ENCODE peak calls at places on chromosome 3, in four cellular contexts. One of them, this sample, is unnamed.

GRCh38 chr3:53023072-53023823 is 22.6 kb downstream of the SFMBT1 start:
- DNase-seq in kidney: no peak
- DNase-seq in stomach: no peak
- DNase-seq in heart right ventricle: no peak
- DNase-seq in this sample: no peak

GRCh38 chr3:14879161-14879888 is 60.6 kb downstream of the FGD5 start:
- DNase-seq in stomach: no peak
- DNase-seq in heart right ventricle: no peak
- DNase-seq in kidney: peak
- DNase-seq in this sample: no peak

GRCh38 chr3:186032321-186032720 is 76.6 kb downstream of the ETV5 start:
- DNase-seq in heart right ventricle: no peak
- DNase-seq in stomach: no peak
- DNase-seq in kidney: no peak
- DNase-seq in this sample: no peak

GRCh38 chr3:10599017-10599416 is 93.6 kb upstream of the ATP2B2 start:
- DNase-seq in stomach: no peak
- DNase-seq in kidney: no peak
- DNase-seq in heart right ventricle: no peak
- DNase-seq in this sample: no peak

GRCh38 chr3:119604878-119605277 is 7.2 kb downstream of the PLA1A start:
- DNase-seq in kidney: no peak
- DNase-seq in heart right ventricle: no peak
- DNase-seq in stomach: no peak
- DNase-seq in this sample: no peak

GRCh38 chr3:125132815-125133214 is 77.0 kb upstream of the HEG1 start:
- DNase-seq in stomach: no peak
- DNase-seq in heart right ventricle: no peak
- DNase-seq in kidney: no peak
- DNase-seq in this sample: no peak

GRCh38 chr3:70558955-70559354 is 246.5 kb upstream of the MDFIC2 start:
- DNase-seq in stomach: no peak
- DNase-seq in kidney: no peak
- DNase-seq in heart right ventricle: no peak
- DNase-seq in this sample: no peak

GRCh38 chr3:33312361-33312760 is 35.1 kb downstream of the FBXL2 start:
- DNase-seq in stomach: no peak
- DNase-seq in kidney: no peak
- DNase-seq in heart right ventricle: no peak
- DNase-seq in this sample: no peak

GRCh38 chr3:21436846-21437245 is 314.2 kb downstream of the ZNF385D start:
- DNase-seq in stomach: no peak
- DNase-seq in kidney: no peak
- DNase-seq in heart right ventricle: no peak
- DNase-seq in this sample: no peak

GRCh38 chr3:53588122-53588521 is 93.7 kb downstream of the CACNA1D start:
- DNase-seq in kidney: no peak
- DNase-seq in stomach: no peak
- DNase-seq in heart right ventricle: no peak
- DNase-seq in this sample: no peak

GRCh38 chr3:46361408-46362283 is 7.7 kb downstream of the CCR2 start:
- DNase-seq in stomach: no peak
- DNase-seq in heart right ventricle: no peak
- DNase-seq in kidney: no peak
- DNase-seq in this sample: no peak

GRCh38 chr3:133895208-133896001 is at the start of gene RAB6B:
- DNase-seq in kidney: peak
- DNase-seq in heart right ventricle: peak
- DNase-seq in stomach: no peak
- DNase-seq in this sample: peak

GRCh38 chr3:129929383-129929782 is 35.9 kb upstream of the TMCC1 start:
- DNase-seq in stomach: no peak
- DNase-seq in heart right ventricle: no peak
- DNase-seq in kidney: no peak
- DNase-seq in this sample: no peak

GRCh38 chr3:111956995-111957736 is 21.7 kb upstream of the ABHD10 start:
- DNase-seq in stomach: no peak
- DNase-seq in kidney: no peak
- DNase-seq in heart right ventricle: no peak
- DNase-seq in this sample: no peak

GRCh38 chr3:141279074-141279945 is 47.7 kb downstream of the PXYLP1 start:
- DNase-seq in heart right ventricle: no peak
- DNase-seq in stomach: no peak
- DNase-seq in kidney: no peak
- DNase-seq in this sample: no peak

GRCh38 chr3:159877924-159878323 is 110.7 kb upstream of the IL12A start:
- DNase-seq in kidney: no peak
- DNase-seq in stomach: no peak
- DNase-seq in heart right ventricle: no peak
- DNase-seq in this sample: no peak

GRCh38 chr3:13229291-13229949 is 156.2 kb upstream of the IQSEC1 start:
- DNase-seq in heart right ventricle: no peak
- DNase-seq in stomach: no peak
- DNase-seq in kidney: peak
- DNase-seq in this sample: no peak

GRCh38 chr3:60434945-60435344 is 816.3 kb downstream of the FHIT start:
- DNase-seq in heart right ventricle: no peak
- DNase-seq in stomach: no peak
- DNase-seq in kidney: no peak
- DNase-seq in this sample: no peak

GRCh38 chr3:31635586-31635985 is 102.9 kb downstream of the STT3B start:
- DNase-seq in heart right ventricle: no peak
- DNase-seq in kidney: no peak
- DNase-seq in stomach: no peak
- DNase-seq in this sample: no peak

GRCh38 chr3:4748701-4749378 is 230.4 kb upstream of the BHLHE40 start:
- DNase-seq in kidney: no peak
- DNase-seq in stomach: no peak
- DNase-seq in heart right ventricle: no peak
- DNase-seq in this sample: no peak

GRCh38 chr3:10551821-10552630 is 46.6 kb upstream of the ATP2B2 start:
- DNase-seq in kidney: no peak
- DNase-seq in stomach: no peak
- DNase-seq in heart right ventricle: no peak
- DNase-seq in this sample: peak

GRCh38 chr3:108820586-108820985 is 2.0 kb upstream of the TRAT1 start:
- DNase-seq in stomach: no peak
- DNase-seq in heart right ventricle: no peak
- DNase-seq in kidney: no peak
- DNase-seq in this sample: no peak

GRCh38 chr3:24400450-24400849 is 94.2 kb downstream of the THRB start:
- DNase-seq in heart right ventricle: no peak
- DNase-seq in stomach: no peak
- DNase-seq in kidney: no peak
- DNase-seq in this sample: no peak

GRCh38 chr3:128709038-128709437 is 16.9 kb upstream of the RAB7A start:
- DNase-seq in heart right ventricle: no peak
- DNase-seq in kidney: no peak
- DNase-seq in stomach: no peak
- DNase-seq in this sample: peak

DNA sequence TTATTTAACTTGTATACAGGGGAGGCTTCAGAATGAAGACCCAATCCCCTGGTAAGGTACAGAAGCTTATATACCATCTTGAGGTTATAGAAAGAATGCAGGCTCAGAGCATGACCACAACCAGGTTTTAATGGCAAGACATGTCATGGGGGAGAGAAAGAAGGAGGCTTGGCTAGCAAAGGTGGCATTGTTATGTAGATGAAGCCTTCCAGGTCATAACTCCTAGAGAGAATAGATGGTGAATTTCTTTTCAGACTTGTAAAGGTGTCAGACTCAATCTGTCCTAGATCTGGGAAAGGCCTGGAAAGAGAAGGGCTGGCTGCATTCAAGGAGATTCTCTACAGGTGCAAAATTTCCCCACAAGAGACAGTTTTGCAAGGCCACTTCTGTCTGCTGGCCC is 99.4 kb upstream of the CTDSPL start:
- DNase-seq in kidney: no peak
- DNase-seq in stomach: no peak
- DNase-seq in heart right ventricle: no peak
- DNase-seq in this sample: no peak
- H3K27ac ChIP-seq in kidney: no peak
- H3K27ac ChIP-seq in stomach: no peak
- H3K27ac ChIP-seq in heart right ventricle: peak
- H3K27ac ChIP-seq in this sample: no peak

GRCh38 chr3:190371152-190371551 is 16.8 kb upstream of the CLDN16 start:
- DNase-seq in stomach: no peak
- DNase-seq in heart right ventricle: no peak
- DNase-seq in kidney: no peak
- DNase-seq in this sample: no peak

GRCh38 chr3:190366145-190366544 is 21.8 kb upstream of the CLDN16 start:
- DNase-seq in heart right ventricle: no peak
- DNase-seq in stomach: no peak
- DNase-seq in kidney: no peak
- DNase-seq in this sample: no peak

GRCh38 chr3:190368871-190369270 is 19.1 kb upstream of the CLDN16 start:
- DNase-seq in heart right ventricle: no peak
- DNase-seq in stomach: no peak
- DNase-seq in kidney: no peak
- DNase-seq in this sample: no peak

GRCh38 chr3:190370369-190370768 is 17.6 kb upstream of the CLDN16 start:
- DNase-seq in stomach: no peak
- DNase-seq in heart right ventricle: no peak
- DNase-seq in kidney: no peak
- DNase-seq in this sample: no peak

GRCh38 chr3:190369701-190370295 is 18.2 kb upstream of the CLDN16 start:
- DNase-seq in heart right ventricle: no peak
- DNase-seq in stomach: no peak
- DNase-seq in kidney: no peak
- DNase-seq in this sample: no peak
- H3K27ac ChIP-seq in heart right ventricle: no peak
- H3K27ac ChIP-seq in stomach: no peak
- H3K27ac ChIP-seq in kidney: no peak
- H3K27ac ChIP-seq in this sample: no peak

GRCh38 chr3:143821862-143822261 is 26.4 kb downstream of the SLC9A9 start:
- DNase-seq in stomach: no peak
- DNase-seq in heart right ventricle: no peak
- DNase-seq in kidney: no peak
- DNase-seq in this sample: no peak
- H3K27ac ChIP-seq in stomach: peak
- H3K27ac ChIP-seq in heart right ventricle: no peak
- H3K27ac ChIP-seq in kidney: no peak
- H3K27ac ChIP-seq in this sample: no peak

GRCh38 chr3:126263971-126264370 is 83.6 kb upstream of the ALDH1L1 start:
- DNase-seq in heart right ventricle: no peak
- DNase-seq in kidney: no peak
- DNase-seq in stomach: no peak
- DNase-seq in this sample: no peak

GRCh38 chr3:126263539-126263938 is 83.2 kb upstream of the ALDH1L1 start:
- DNase-seq in heart right ventricle: no peak
- DNase-seq in stomach: no peak
- DNase-seq in kidney: no peak
- DNase-seq in this sample: peak

GRCh38 chr3:126264381-126264780 is 84.0 kb upstream of the ALDH1L1 start:
- DNase-seq in stomach: no peak
- DNase-seq in kidney: no peak
- DNase-seq in heart right ventricle: no peak
- DNase-seq in this sample: peak

GRCh38 chr3:126266291-126266840 is 86.0 kb upstream of the ALDH1L1 start:
- DNase-seq in kidney: peak
- DNase-seq in heart right ventricle: peak
- DNase-seq in stomach: peak
- DNase-seq in this sample: peak

DNA sequence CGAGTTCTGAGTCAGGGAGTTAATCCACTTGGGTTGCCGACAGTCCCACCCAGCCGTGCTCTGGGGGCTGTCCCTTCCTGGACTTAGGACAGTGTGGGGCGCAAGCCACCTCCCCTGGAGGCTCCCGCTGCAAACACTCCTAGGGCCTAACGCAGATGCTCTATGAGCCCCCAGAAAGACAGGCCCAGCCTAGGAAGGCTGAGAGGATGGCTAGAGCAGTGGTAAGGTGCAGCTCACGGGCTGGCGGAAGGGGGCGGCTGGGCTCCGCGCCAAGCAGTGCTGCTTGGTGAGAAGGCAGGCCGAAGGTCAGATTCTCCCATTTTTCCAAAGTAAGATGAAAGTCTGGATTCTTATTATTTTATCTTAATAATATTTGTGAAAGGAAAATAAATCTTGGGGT is 84.6 kb upstream of the ALDH1L1 start:
- DNase-seq in stomach: no peak
- DNase-seq in kidney: no peak
- DNase-seq in heart right ventricle: no peak
- DNase-seq in this sample: peak
- H3K27ac ChIP-seq in stomach: peak
- H3K27ac ChIP-seq in kidney: no peak
- H3K27ac ChIP-seq in heart right ventricle: no peak
- H3K27ac ChIP-seq in this sample: no peak

GRCh38 chr3:180116203-180116602 is 79.5 kb upstream of the PEX5L start:
- DNase-seq in heart right ventricle: no peak
- DNase-seq in kidney: no peak
- DNase-seq in stomach: no peak
- DNase-seq in this sample: no peak
- H3K27ac ChIP-seq in heart right ventricle: no peak
- H3K27ac ChIP-seq in kidney: no peak
- H3K27ac ChIP-seq in stomach: no peak
- H3K27ac ChIP-seq in this sample: no peak

GRCh38 chr3:160953681-160954080 is 151.5 kb downstream of the B3GALNT1 start:
- DNase-seq in heart right ventricle: no peak
- DNase-seq in kidney: no peak
- DNase-seq in stomach: no peak
- DNase-seq in this sample: no peak

GRCh38 chr3:160950954-160951353 is 154.2 kb downstream of the B3GALNT1 start:
- DNase-seq in heart right ventricle: no peak
- DNase-seq in stomach: no peak
- DNase-seq in kidney: no peak
- DNase-seq in this sample: no peak

GRCh38 chr3:160951677-160952487 is 153.3 kb downstream of the B3GALNT1 start:
- DNase-seq in heart right ventricle: no peak
- DNase-seq in kidney: no peak
- DNase-seq in stomach: no peak
- DNase-seq in this sample: no peak

DNA sequence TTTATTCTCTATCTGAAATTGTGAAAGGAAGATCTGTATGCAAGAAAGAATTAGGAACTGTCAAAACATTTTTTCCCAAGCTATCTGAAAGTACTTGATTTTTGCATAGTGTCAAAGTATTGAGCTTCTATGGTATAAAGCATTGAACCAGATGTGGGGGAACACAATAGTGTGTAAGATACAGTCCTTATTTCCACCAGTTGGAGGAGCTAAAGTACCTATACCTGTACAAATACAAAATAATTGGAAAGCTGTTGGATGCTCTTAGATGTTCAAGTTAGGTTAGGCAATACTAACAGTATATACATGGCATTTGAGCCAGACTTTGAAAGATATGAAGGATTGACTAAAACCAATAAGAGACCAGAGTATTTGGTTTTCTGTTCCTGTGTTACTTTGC is 148.4 kb downstream of the B3GALNT1 start:
- DNase-seq in stomach: no peak
- DNase-seq in kidney: no peak
- DNase-seq in heart right ventricle: no peak
- DNase-seq in this sample: no peak
- H3K27ac ChIP-seq in stomach: no peak
- H3K27ac ChIP-seq in kidney: no peak
- H3K27ac ChIP-seq in heart right ventricle: no peak
- H3K27ac ChIP-seq in this sample: no peak

GRCh38 chr3:48022178-48022577 is 6.0 kb upstream of the MAP4 start:
- DNase-seq in heart right ventricle: no peak
- DNase-seq in kidney: no peak
- DNase-seq in stomach: no peak
- DNase-seq in this sample: no peak
- H3K27ac ChIP-seq in heart right ventricle: no peak
- H3K27ac ChIP-seq in kidney: no peak
- H3K27ac ChIP-seq in stomach: no peak
- H3K27ac ChIP-seq in this sample: no peak

GRCh38 chr3:170441412-170441811 is 22.7 kb downstream of the CLDN11 start:
- DNase-seq in kidney: no peak
- DNase-seq in stomach: no peak
- DNase-seq in heart right ventricle: no peak
- DNase-seq in this sample: no peak
- H3K27ac ChIP-seq in kidney: no peak
- H3K27ac ChIP-seq in stomach: no peak
- H3K27ac ChIP-seq in heart right ventricle: no peak
- H3K27ac ChIP-seq in this sample: no peak

This sample was measured in upper lobe of right lung.